ENCODE peak calls at places on chromosome 10, in ten cellular contexts. One of them, this sample, is unnamed.

GRCh38 chr10:1685671-1686450 is 51.5 kb downstream of the ADARB2 start:
- DNase-seq in BE2C: no peak
- DNase-seq in CD8-positive, alpha-beta T cell: no peak
- DNase-seq in fibroblast of mammary gland: no peak
- DNase-seq in neural progenitor cell: no peak
- DNase-seq in cardiac fibroblast: no peak
- DNase-seq in heart right ventricle: no peak
- DNase-seq in AG04449: no peak
- DNase-seq in AG04450: no peak
- DNase-seq in AG09309: no peak
- DNase-seq in this sample: no peak

GRCh38 chr10:69861251-69862240 is 59.8 kb downstream of the COL13A1 start:
- DNase-seq in CD8-positive, alpha-beta T cell: no peak
- DNase-seq in AG04450: no peak
- DNase-seq in cardiac fibroblast: peak
- DNase-seq in heart right ventricle: no peak
- DNase-seq in AG04449: no peak
- DNase-seq in AG09309: peak
- DNase-seq in BE2C: peak
- DNase-seq in neural progenitor cell: no peak
- DNase-seq in fibroblast of mammary gland: peak
- DNase-seq in this sample: no peak

GRCh38 chr10:132397036-132397541 is at the start of gene PWWP2B:
- DNase-seq in AG04450: no peak
- DNase-seq in fibroblast of mammary gland: no peak
- DNase-seq in cardiac fibroblast: peak
- DNase-seq in neural progenitor cell: peak
- DNase-seq in AG09309: no peak
- DNase-seq in BE2C: peak
- DNase-seq in CD8-positive, alpha-beta T cell: peak
- DNase-seq in AG04449: no peak
- DNase-seq in heart right ventricle: no peak
- DNase-seq in this sample: peak

GRCh38 chr10:102009801-102010425 is 46.1 kb downstream of the ARMH3 start:
- DNase-seq in cardiac fibroblast: peak
- DNase-seq in AG04449: peak
- DNase-seq in AG04450: peak
- DNase-seq in neural progenitor cell: peak
- DNase-seq in fibroblast of mammary gland: peak
- DNase-seq in heart right ventricle: peak
- DNase-seq in AG09309: peak
- DNase-seq in CD8-positive, alpha-beta T cell: peak
- DNase-seq in BE2C: peak
- DNase-seq in this sample: no peak

GRCh38 chr10:93445097-93445960 is 36.8 kb downstream of the MYOF start:
- DNase-seq in AG04449: peak
- DNase-seq in cardiac fibroblast: peak
- DNase-seq in neural progenitor cell: peak
- DNase-seq in AG09309: peak
- DNase-seq in BE2C: peak
- DNase-seq in CD8-positive, alpha-beta T cell: no peak
- DNase-seq in fibroblast of mammary gland: peak
- DNase-seq in AG04450: peak
- DNase-seq in heart right ventricle: peak
- DNase-seq in this sample: peak

GRCh38 chr10:22611425-22612111 is 102.8 kb downstream of the PIP4K2A start:
- DNase-seq in cardiac fibroblast: no peak
- DNase-seq in AG04450: no peak
- DNase-seq in BE2C: no peak
- DNase-seq in CD8-positive, alpha-beta T cell: peak
- DNase-seq in heart right ventricle: no peak
- DNase-seq in fibroblast of mammary gland: no peak
- DNase-seq in AG09309: no peak
- DNase-seq in neural progenitor cell: no peak
- DNase-seq in AG04449: no peak
- DNase-seq in this sample: no peak

GRCh38 chr10:88027570-88027969 is 164.1 kb downstream of the PTEN start:
- DNase-seq in neural progenitor cell: no peak
- DNase-seq in fibroblast of mammary gland: no peak
- DNase-seq in CD8-positive, alpha-beta T cell: no peak
- DNase-seq in AG04449: no peak
- DNase-seq in BE2C: no peak
- DNase-seq in AG09309: no peak
- DNase-seq in heart right ventricle: no peak
- DNase-seq in AG04450: no peak
- DNase-seq in cardiac fibroblast: no peak
- DNase-seq in this sample: no peak

GRCh38 chr10:26780793-26781601 is 79.8 kb downstream of the ABI1 start:
- DNase-seq in AG04450: peak
- DNase-seq in AG04449: peak
- DNase-seq in BE2C: no peak
- DNase-seq in heart right ventricle: no peak
- DNase-seq in AG09309: peak
- DNase-seq in CD8-positive, alpha-beta T cell: no peak
- DNase-seq in fibroblast of mammary gland: peak
- DNase-seq in cardiac fibroblast: peak
- DNase-seq in neural progenitor cell: no peak
- DNase-seq in this sample: no peak

GRCh38 chr10:61635946-61636345 is 26.8 kb upstream of the CABCOCO1 start:
- DNase-seq in cardiac fibroblast: no peak
- DNase-seq in AG09309: no peak
- DNase-seq in CD8-positive, alpha-beta T cell: no peak
- DNase-seq in AG04449: no peak
- DNase-seq in AG04450: no peak
- DNase-seq in fibroblast of mammary gland: peak
- DNase-seq in neural progenitor cell: no peak
- DNase-seq in BE2C: no peak
- DNase-seq in heart right ventricle: no peak
- DNase-seq in this sample: no peak

GRCh38 chr10:69093933-69094332 is 6.0 kb downstream of the SRGN start:
- DNase-seq in heart right ventricle: no peak
- DNase-seq in cardiac fibroblast: peak
- DNase-seq in BE2C: no peak
- DNase-seq in AG04450: no peak
- DNase-seq in AG04449: no peak
- DNase-seq in AG09309: no peak
- DNase-seq in CD8-positive, alpha-beta T cell: no peak
- DNase-seq in fibroblast of mammary gland: peak
- DNase-seq in neural progenitor cell: no peak
- DNase-seq in this sample: no peak

GRCh38 chr10:74932648-74933047 is 106.2 kb downstream of the KAT6B start:
- DNase-seq in neural progenitor cell: no peak
- DNase-seq in fibroblast of mammary gland: peak
- DNase-seq in heart right ventricle: peak
- DNase-seq in BE2C: no peak
- DNase-seq in AG09309: no peak
- DNase-seq in AG04449: no peak
- DNase-seq in CD8-positive, alpha-beta T cell: no peak
- DNase-seq in cardiac fibroblast: no peak
- DNase-seq in AG04450: no peak
- DNase-seq in this sample: peak

GRCh38 chr10:44993922-44994751 is 6.6 kb upstream of the ZNF22 start:
- DNase-seq in cardiac fibroblast: peak
- DNase-seq in AG04449: no peak
- DNase-seq in AG09309: no peak
- DNase-seq in CD8-positive, alpha-beta T cell: no peak
- DNase-seq in AG04450: peak
- DNase-seq in neural progenitor cell: no peak
- DNase-seq in BE2C: no peak
- DNase-seq in fibroblast of mammary gland: peak
- DNase-seq in heart right ventricle: no peak
- DNase-seq in this sample: no peak

GRCh38 chr10:127737563-127738511 is 852 bp downstream of the FOXI2 start:
- DNase-seq in neural progenitor cell: no peak
- DNase-seq in BE2C: no peak
- DNase-seq in AG04450: no peak
- DNase-seq in fibroblast of mammary gland: no peak
- DNase-seq in cardiac fibroblast: no peak
- DNase-seq in CD8-positive, alpha-beta T cell: no peak
- DNase-seq in AG04449: no peak
- DNase-seq in AG09309: no peak
- DNase-seq in heart right ventricle: no peak
- DNase-seq in this sample: no peak
- H3K4me3 ChIP-seq in neural progenitor cell: peak
- H3K4me3 ChIP-seq in BE2C: no peak
- H3K4me3 ChIP-seq in AG04450: no peak
- H3K4me3 ChIP-seq in fibroblast of mammary gland: no peak
- H3K4me3 ChIP-seq in cardiac fibroblast: no peak
- H3K4me3 ChIP-seq in CD8-positive, alpha-beta T cell: no peak
- H3K4me3 ChIP-seq in AG04449: no peak
- H3K4me3 ChIP-seq in AG09309: no peak
- H3K4me3 ChIP-seq in heart right ventricle: peak
- H3K4me3 ChIP-seq in this sample: no peak

DNA sequence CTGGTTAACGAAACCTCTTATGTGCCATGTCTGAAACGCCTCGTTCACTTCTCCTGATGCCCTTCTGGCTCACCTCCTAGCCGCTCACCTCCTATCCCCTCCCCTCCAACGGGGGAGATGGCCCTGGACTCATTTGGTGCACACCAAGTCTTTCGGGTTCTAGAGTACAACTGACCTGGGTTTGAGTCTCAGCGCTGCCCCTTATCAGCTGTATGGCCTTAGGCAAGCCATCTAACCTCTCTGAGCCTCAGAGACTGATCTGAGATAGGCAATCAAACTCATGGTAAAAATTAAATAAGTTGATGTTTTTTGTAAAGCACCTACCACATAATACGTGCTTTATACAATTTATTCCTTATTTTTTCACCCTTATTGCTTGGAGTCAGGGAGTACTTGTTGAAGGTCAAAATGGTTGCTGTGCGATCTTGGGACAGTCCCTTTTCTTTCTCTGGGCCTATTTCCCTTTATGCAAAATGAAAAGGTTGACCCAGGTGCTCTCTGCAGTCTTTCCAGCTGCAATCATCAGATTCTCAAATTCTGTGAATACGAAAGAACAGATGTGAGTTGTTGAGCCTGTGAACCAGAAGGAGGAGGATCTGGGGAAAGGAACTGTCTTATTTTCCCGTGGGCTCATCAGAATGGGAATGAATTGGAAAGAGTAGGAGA is 31.2 kb upstream of the PLEKHA1 start:
- DNase-seq in fibroblast of mammary gland: no peak
- DNase-seq in heart right ventricle: no peak
- DNase-seq in AG04449: no peak
- DNase-seq in AG09309: no peak
- DNase-seq in BE2C: no peak
- DNase-seq in neural progenitor cell: no peak
- DNase-seq in AG04450: no peak
- DNase-seq in cardiac fibroblast: no peak
- DNase-seq in CD8-positive, alpha-beta T cell: no peak
- DNase-seq in this sample: no peak
- TF ChIP-seq CTCF in fibroblast of mammary gland: no peak
- TF ChIP-seq CTCF in heart right ventricle: no peak
- TF ChIP-seq CTCF in AG04449: no peak
- TF ChIP-seq CTCF in AG09309: no peak
- TF ChIP-seq CTCF in BE2C: no peak
- TF ChIP-seq CTCF in neural progenitor cell: no peak
- TF ChIP-seq CTCF in AG04450: no peak
- TF ChIP-seq CTCF in cardiac fibroblast: no peak
- TF ChIP-seq CTCF in CD8-positive, alpha-beta T cell: no peak
- TF ChIP-seq CTCF in this sample: no peak

DNA sequence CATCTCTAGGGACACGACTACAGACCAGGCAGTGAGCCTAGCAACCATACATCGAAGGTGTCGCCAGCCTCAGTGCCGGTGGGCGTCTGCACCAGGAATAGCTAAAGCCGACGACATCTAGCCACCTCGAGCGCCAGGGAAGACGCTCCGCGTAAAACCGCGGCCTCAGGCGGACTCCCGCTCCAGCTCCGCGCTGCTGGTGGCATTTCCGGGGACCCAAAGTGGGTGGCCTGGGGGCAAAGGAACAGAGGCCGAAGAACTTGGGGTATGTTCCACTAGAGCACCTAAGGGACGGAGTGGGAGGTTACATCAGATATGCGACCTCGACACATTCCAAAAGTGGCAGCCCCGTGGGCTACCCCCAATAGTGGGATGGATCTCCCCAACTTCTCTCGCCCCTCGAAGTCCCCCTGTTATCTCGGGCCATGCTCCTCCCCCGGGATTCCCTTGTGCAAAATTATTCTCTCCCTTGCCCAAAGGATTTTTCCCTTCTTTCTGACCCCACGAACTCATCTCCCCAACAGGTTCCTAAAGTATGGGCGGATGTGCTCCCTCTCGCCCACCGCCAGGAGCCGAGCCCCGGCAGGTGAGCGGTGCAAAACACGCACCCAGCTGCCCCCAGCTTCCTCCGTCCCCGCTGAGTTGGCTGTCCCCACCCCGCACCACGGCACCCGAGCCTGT is 1.2 kb downstream of the KCNMA1 start:
- DNase-seq in cardiac fibroblast: no peak
- DNase-seq in neural progenitor cell: peak
- DNase-seq in AG04449: no peak
- DNase-seq in AG04450: no peak
- DNase-seq in BE2C: no peak
- DNase-seq in CD8-positive, alpha-beta T cell: no peak
- DNase-seq in AG09309: no peak
- DNase-seq in fibroblast of mammary gland: no peak
- DNase-seq in heart right ventricle: no peak
- DNase-seq in this sample: no peak
- H3K4me3 ChIP-seq in cardiac fibroblast: peak
- H3K4me3 ChIP-seq in neural progenitor cell: peak
- H3K4me3 ChIP-seq in AG04449: peak
- H3K4me3 ChIP-seq in AG04450: peak
- H3K4me3 ChIP-seq in BE2C: peak
- H3K4me3 ChIP-seq in CD8-positive, alpha-beta T cell: no peak
- H3K4me3 ChIP-seq in AG09309: peak
- H3K4me3 ChIP-seq in fibroblast of mammary gland: peak
- H3K4me3 ChIP-seq in heart right ventricle: peak
- H3K4me3 ChIP-seq in this sample: peak

GRCh38 chr10:43393606-43394360 is 15.2 kb downstream of the HNRNPF start:
- DNase-seq in neural progenitor cell: no peak
- DNase-seq in AG04449: no peak
- DNase-seq in cardiac fibroblast: no peak
- DNase-seq in AG09309: no peak
- DNase-seq in fibroblast of mammary gland: no peak
- DNase-seq in AG04450: no peak
- DNase-seq in heart right ventricle: no peak
- DNase-seq in CD8-positive, alpha-beta T cell: no peak
- DNase-seq in BE2C: no peak
- DNase-seq in this sample: no peak

GRCh38 chr10:43392757-43393156 is 16.2 kb downstream of the HNRNPF start:
- DNase-seq in heart right ventricle: no peak
- DNase-seq in AG04450: no peak
- DNase-seq in cardiac fibroblast: no peak
- DNase-seq in fibroblast of mammary gland: no peak
- DNase-seq in BE2C: no peak
- DNase-seq in AG09309: no peak
- DNase-seq in neural progenitor cell: no peak
- DNase-seq in CD8-positive, alpha-beta T cell: no peak
- DNase-seq in AG04449: no peak
- DNase-seq in this sample: no peak

GRCh38 chr10:43389867-43390266 is 18.4 kb downstream of the FXYD4 start:
- DNase-seq in AG04450: no peak
- DNase-seq in AG09309: no peak
- DNase-seq in BE2C: no peak
- DNase-seq in neural progenitor cell: no peak
- DNase-seq in cardiac fibroblast: no peak
- DNase-seq in fibroblast of mammary gland: no peak
- DNase-seq in AG04449: no peak
- DNase-seq in heart right ventricle: no peak
- DNase-seq in CD8-positive, alpha-beta T cell: no peak
- DNase-seq in this sample: no peak

GRCh38 chr10:43390333-43390732 is 18.7 kb downstream of the HNRNPF start:
- DNase-seq in BE2C: no peak
- DNase-seq in cardiac fibroblast: no peak
- DNase-seq in AG09309: no peak
- DNase-seq in AG04449: no peak
- DNase-seq in AG04450: no peak
- DNase-seq in CD8-positive, alpha-beta T cell: no peak
- DNase-seq in heart right ventricle: no peak
- DNase-seq in fibroblast of mammary gland: no peak
- DNase-seq in neural progenitor cell: no peak
- DNase-seq in this sample: no peak

GRCh38 chr10:43390791-43391190 is 18.2 kb downstream of the HNRNPF start:
- DNase-seq in AG09309: no peak
- DNase-seq in fibroblast of mammary gland: peak
- DNase-seq in neural progenitor cell: peak
- DNase-seq in BE2C: peak
- DNase-seq in AG04450: no peak
- DNase-seq in heart right ventricle: no peak
- DNase-seq in CD8-positive, alpha-beta T cell: no peak
- DNase-seq in cardiac fibroblast: peak
- DNase-seq in AG04449: no peak
- DNase-seq in this sample: no peak
- TF ChIP-seq CTCF in AG09309: peak
- TF ChIP-seq CTCF in fibroblast of mammary gland: peak
- TF ChIP-seq CTCF in neural progenitor cell: peak
- TF ChIP-seq CTCF in BE2C: peak
- TF ChIP-seq CTCF in AG04450: peak
- TF ChIP-seq CTCF in heart right ventricle: peak
- TF ChIP-seq CTCF in CD8-positive, alpha-beta T cell: peak
- TF ChIP-seq CTCF in cardiac fibroblast: peak
- TF ChIP-seq CTCF in AG04449: peak
- TF ChIP-seq CTCF in this sample: peak